ENCODE peak calls at places on chromosomes 4 and X, in seven cellular contexts. K is testis, G is lung, P is pancreas, N is foreskin keratinocyte, V is psoas muscle, H is GM23338. I is an unnamed sample.

GRCh38 chr4:26473893-26474292 is 16.4 kb downstream of the CCKAR start:
- DNase-seq in P (no peak), G (no peak), V (no peak), H (no peak), K (no peak), N (no peak), I (no peak)

GRCh38 chrX:17882680-17883079 is 21.6 kb upstream of the RAI2 start:
- DNase-seq in K (no peak), G (no peak), V (no peak), H (no peak), P (no peak), N (no peak), I (no peak)

GRCh38 chr4:55757356-55758024 is 62.1 kb upstream of the EXOC1L start:
- DNase-seq in H (peak; percentile 41), P (no peak), V (no peak), K (no peak), N (no peak), G (no peak), I (no peak)

GRCh38 chr4:19002170-19002569 is 980.6 kb upstream of the LCORL start:
- DNase-seq in P (no peak), K (no peak), V (no peak), G (no peak), H (peak; percentile 41), N (no peak), I (no peak)

GRCh38 chr4:88765729-88766128 is 68.1 kb upstream of the NAP1L5 start:
- DNase-seq in G (no peak), H (no peak), V (peak; percentile 67), N (peak; percentile 26), P (no peak), K (no peak), I (no peak)

GRCh38 chr4:54726907-54727306 is 69.2 kb downstream of the KIT start:
- DNase-seq in G (no peak), H (peak; percentile 38), N (no peak), K (no peak), V (no peak), P (no peak), I (no peak)

GRCh38 chr4:108210989-108211725 is 42.4 kb upstream of the LEF1 start:
- DNase-seq in G (no peak), P (no peak), H (no peak), K (no peak), V (no peak), N (peak; percentile 46), I (no peak)

GRCh38 chr4:3313556-3314228 is 20.9 kb downstream of the RGS12 start:
- DNase-seq in K (no peak), V (no peak), H (no peak), P (no peak), G (no peak), N (no peak), I (no peak)

GRCh38 chr4:168711197-168712120 is 214.6 kb downstream of the PALLD start:
- DNase-seq in K (no peak), N (no peak), H (no peak), V (peak; percentile 26), G (no peak), P (no peak), I (no peak)

GRCh38 chr4:118265312-118266144 is 87.3 kb downstream of the PRSS12 start:
- DNase-seq in K (peak; percentile 67), G (peak; percentile 34), H (peak; percentile 60), N (no peak), V (no peak), P (peak; percentile 40), I (no peak)

GRCh38 chrX:72121381-72121780 is 10.3 kb downstream of the RTL5 start:
- DNase-seq in V (peak; percentile 40), H (no peak), P (no peak), N (no peak), G (peak; percentile 63), K (peak; percentile 54), I (no peak)

GRCh38 chrX:31993635-31994034 is 921.8 kb upstream of the FTHL17 start:
- DNase-seq in H (no peak), V (no peak), N (no peak), P (no peak), K (no peak), G (no peak), I (no peak)

GRCh38 chrX:47563801-47564315 is 2.9 kb downstream of the ARAF start:
- DNase-seq in P (no peak), N (no peak), G (no peak), K (no peak), H (no peak), V (no peak), I (no peak)

GRCh38 chr4:48780867-48781219 is 764 bp upstream of the FRYL start:
- DNase-seq in P (peak; percentile 35), H (no peak), K (no peak), G (no peak), V (peak; percentile 18), N (no peak), I (no peak)

GRCh38 chr4:185582651-185583400 is 47.5 kb upstream of the PDLIM3 start:
- DNase-seq in N (peak; percentile 12), H (no peak), P (no peak), G (no peak), V (no peak), K (no peak), I (no peak)

GRCh38 chr4:173528378-173529321 is 1.4 kb downstream of the HAND2 start:
- DNase-seq in K (no peak), H (peak; percentile 75), P (no peak), V (no peak), G (no peak), N (no peak), I (no peak)

GRCh38 chrX:9515973-9516538 is 51.2 kb downstream of the TBL1X start:
- DNase-seq in G (no peak), H (no peak), V (no peak), N (no peak), K (peak; percentile 27), P (no peak), I (no peak)

GRCh38 chrX:71215335-71215912 is 7.6 kb upstream of the GJB1 start:
- DNase-seq in G (no peak), V (no peak), H (no peak), P (peak; percentile 47), N (no peak), K (no peak), I (no peak)

GRCh38 chr4:182205293-182205692 is 37.9 kb upstream of the TENM3 start:
- DNase-seq in N (no peak), H (no peak), P (no peak), V (no peak), G (no peak), K (no peak), I (peak; percentile 47)

GRCh38 chr4:152454398-152455011 is 81.4 kb downstream of the FBXW7 start:
- DNase-seq in V (no peak), N (no peak), H (peak; percentile 38), K (no peak), P (no peak), G (no peak), I (no peak)

GRCh38 chr4:140595065-140595464 is 26.3 kb upstream of the UCP1 start:
- DNase-seq in G (no peak), K (peak; percentile 20), V (no peak), P (peak; percentile 14), H (peak; percentile 78), N (no peak), I (no peak)

GRCh38 chrX:45006002-45006800 is 133.2 kb downstream of the KDM6A start:
- DNase-seq in G (no peak), P (no peak), K (no peak), V (no peak), N (no peak), H (peak; percentile 29), I (no peak)

GRCh38 chrX:40108084-40108958 is 10.6 kb upstream of the BCOR start:
- DNase-seq in P (peak; percentile 73), H (peak; percentile 50), K (peak; percentile 22), G (no peak), V (peak; percentile 68), N (no peak), I (no peak)

DNA sequence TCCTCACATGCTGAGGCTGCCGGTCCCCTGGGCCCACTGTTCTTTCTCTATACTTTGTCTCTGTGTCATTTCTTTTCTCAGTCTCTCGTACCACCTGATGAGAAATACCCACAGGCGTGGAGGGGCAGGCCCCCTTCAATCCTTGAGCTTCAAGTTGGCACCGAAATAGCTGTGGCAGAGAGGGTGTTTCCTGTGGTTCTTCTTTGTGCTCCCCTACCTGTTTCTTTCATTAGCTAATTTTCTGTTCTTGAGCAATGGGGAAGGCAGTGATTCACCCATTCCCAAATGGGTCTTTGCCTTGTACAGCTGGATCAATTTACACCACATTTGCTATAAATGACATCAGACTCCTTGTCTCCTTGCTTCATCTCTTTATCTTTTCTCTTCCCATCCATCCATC is 2.1 kb upstream of the CYSLTR1 start:
- DNase-seq in H (no peak), P (no peak), G (no peak), K (no peak), V (no peak), N (no peak), I (no peak)
- H3K27me3 ChIP-seq in H (no peaks in the 10 kb centered on the region), P (no peaks in the 10 kb centered on the region), G (no peaks in the 10 kb centered on the region), K (no peaks in the 10 kb centered on the region), V (peaks cover 4% of the 10 kb centered on the region), N (no peaks in the 10 kb centered on the region), I (no peaks in the 10 kb centered on the region)

GRCh38 chrX:16125520-16126149 is 2.3 kb downstream of the GRPR start:
- DNase-seq in G (no peak), K (no peak), P (no peak), N (no peak), V (no peak), H (no peak), I (no peak)
- H3K27me3 ChIP-seq in G (no peaks in the 10 kb centered on the region), K (no peaks in the 10 kb centered on the region), P (no peaks in the 10 kb centered on the region), N (no peaks in the 10 kb centered on the region), V (peaks cover 11% of the 10 kb centered on the region), H (no peaks in the 10 kb centered on the region), I (no peaks in the 10 kb centered on the region)

DNA sequence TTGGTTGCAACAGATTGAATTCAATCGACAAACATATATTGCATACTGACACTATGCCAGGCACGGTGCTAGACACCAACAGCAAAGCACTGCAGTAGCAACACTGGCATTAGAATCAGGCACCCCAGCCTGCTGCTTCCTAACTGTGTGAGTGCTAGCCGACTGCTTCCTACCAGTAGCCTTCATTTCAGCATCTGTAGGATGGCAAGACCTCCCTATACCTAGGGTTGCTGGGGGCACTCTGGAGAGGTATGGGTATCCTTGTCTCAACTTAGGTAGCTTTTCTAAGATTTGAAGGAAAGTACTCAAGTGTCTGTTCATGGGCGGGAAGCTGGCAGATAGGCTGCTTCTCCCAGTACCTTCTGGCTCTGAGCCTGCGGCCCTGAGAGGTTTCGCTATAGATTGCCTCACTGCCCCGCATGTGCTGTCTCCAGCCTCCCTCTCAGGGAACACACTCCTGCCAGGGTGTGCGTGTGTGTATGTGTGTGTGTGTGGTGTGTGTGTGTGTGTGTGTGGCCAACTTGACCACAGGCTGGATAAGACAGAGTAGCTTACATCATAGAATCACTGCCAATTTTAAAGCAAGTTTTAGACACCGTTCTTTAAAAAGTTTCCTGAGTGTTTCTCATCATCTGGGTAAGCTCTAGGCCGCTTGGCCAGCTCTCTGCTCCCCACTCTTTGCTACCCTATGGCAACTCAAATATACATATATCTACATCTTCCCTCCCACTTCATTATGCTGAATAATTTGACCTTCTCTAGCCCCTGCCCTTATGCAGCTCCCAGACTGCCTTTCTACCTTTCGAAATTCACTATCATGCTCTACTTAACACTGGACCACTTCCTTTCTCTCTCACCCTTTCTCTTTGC is 97.0 kb upstream of the PJA1 start:
- DNase-seq in H (no peak), P (no peak), N (no peak), G (no peak), V (no peak), K (no peak), I (no peak)
- H3K27me3 ChIP-seq in H (peaks cover 84% of the 10 kb centered on the region), P (no peaks in the 10 kb centered on the region), N (no peaks in the 10 kb centered on the region), G (peaks cover 9% of the 10 kb centered on the region), V (peaks cover 31% of the 10 kb centered on the region), K (no peaks in the 10 kb centered on the region), I (no peaks in the 10 kb centered on the region)

GRCh38 chr4:6367313-6367945 is 97.8 kb downstream of the WFS1 start:
- DNase-seq in H (peak; percentile 82), G (no peak), N (no peak), K (no peak), P (no peak), V (no peak), I (no peak)
- H3K27me3 ChIP-seq in H (no peaks in the 10 kb centered on the region), G (no peaks in the 10 kb centered on the region), N (no peaks in the 10 kb centered on the region), K (no peaks in the 10 kb centered on the region), P (no peaks in the 10 kb centered on the region), V (peaks cover 46% of the 10 kb centered on the region), I (peaks cover 63% of the 10 kb centered on the region)

GRCh38 chr4:91621446-91621845 is 682.3 kb upstream of the GRID2 start:
- DNase-seq in H (no peak), K (no peak), P (no peak), N (peak; percentile 65), V (no peak), G (no peak), I (no peak)
- H3K27me3 ChIP-seq in H (no peaks in the 10 kb centered on the region), K (no peaks in the 10 kb centered on the region), P (no peaks in the 10 kb centered on the region), N (no peaks in the 10 kb centered on the region), V (no peaks in the 10 kb centered on the region), G (no peaks in the 10 kb centered on the region), I (no peaks in the 10 kb centered on the region)

I was measured in esophagus muscularis mucosa.